ENCODE peak calls at places on chromosomes 6 and 20, in nine cellular contexts. P is mammary epithelial cell, I is K562, A is GM23338, F is H9, Z is neuronal stem cell, E is GM23248, L is HCT116, W is IMR-90. N is an unnamed sample.

GRCh38 chr6:35297541-35298481 is at the start of gene DEF6:
- DNase-seq in P (peak), I (peak), A (peak), F (peak), Z (peak), E (peak), L (peak), W (peak), N (peak)

GRCh38 chr20:10536531-10536930 is 101.4 kb downstream of the SLX4IP start:
- DNase-seq in P (no peak), I (no peak), A (peak), F (peak), Z (no peak), E (no peak), L (no peak), W (peak), N (peak)

GRCh38 chr6:40398810-40399477 is 188.2 kb downstream of the LRFN2 start:
- DNase-seq in P (no peak), I (no peak), A (peak), F (peak), Z (no peak), E (no peak), L (peak), W (no peak), N (no peak)

GRCh38 chr6:150800596-150801310 is 64.7 kb upstream of the MTHFD1L start:
- DNase-seq in P (no peak), I (no peak), A (no peak), F (no peak), Z (no peak), E (peak), L (no peak), W (peak), N (no peak)

GRCh38 chr6:40640591-40641293 is 53.6 kb upstream of the LRFN2 start:
- DNase-seq in P (no peak), I (no peak), A (no peak), F (no peak), Z (no peak), E (no peak), L (no peak), W (no peak), N (peak)

GRCh38 chr20:1451092-1451491 is 15.6 kb downstream of the NSFL1C start:
- DNase-seq in P (peak), I (no peak), A (no peak), F (no peak), Z (no peak), E (peak), L (no peak), W (no peak), N (no peak)

GRCh38 chr6:44088827-44089590 is 38.2 kb downstream of the MRPL14 start:
- DNase-seq in P (no peak), I (no peak), A (no peak), F (no peak), Z (no peak), E (no peak), L (no peak), W (no peak), N (no peak)

GRCh38 chr20:62011938-62012534 is 53.6 kb downstream of the TAF4 start:
- DNase-seq in P (no peak), I (no peak), A (no peak), F (no peak), Z (no peak), E (no peak), L (no peak), W (no peak), N (no peak)

GRCh38 chr6:81531869-81532561 is 220.5 kb downstream of the TENT5A start:
- DNase-seq in P (no peak), I (no peak), A (no peak), F (no peak), Z (no peak), E (no peak), L (no peak), W (peak), N (no peak)

GRCh38 chr6:11618533-11618932 is 81.0 kb downstream of the TMEM170B start:
- DNase-seq in P (no peak), I (no peak), A (peak), F (no peak), Z (no peak), E (peak), L (peak), W (peak), N (no peak)

GRCh38 chr6:118746100-118746874 is 94.9 kb upstream of the CEP85L start:
- DNase-seq in P (no peak), I (no peak), A (no peak), F (no peak), Z (no peak), E (no peak), L (no peak), W (no peak), N (peak)

GRCh38 chr6:143399176-143399575 is 51.3 kb downstream of the ADAT2 start:
- DNase-seq in P (no peak), I (no peak), A (peak), F (no peak), Z (no peak), E (no peak), L (no peak), W (no peak), N (no peak)

GRCh38 chr6:170128346-170128745 is 162.5 kb downstream of the DLL1 start:
- DNase-seq in P (no peak), I (no peak), A (no peak), F (no peak), Z (no peak), E (no peak), L (no peak), W (no peak), N (no peak)

GRCh38 chr6:41546475-41546865 is 289 bp downstream of the FOXP4 start:
- DNase-seq in P (peak), I (no peak), A (peak), F (no peak), Z (no peak), E (peak), L (no peak), W (no peak), N (no peak)

GRCh38 chr6:8000080-8001035 is 63.8 kb downstream of the BLOC1S5 start:
- DNase-seq in P (no peak), I (no peak), A (no peak), F (no peak), Z (no peak), E (peak), L (no peak), W (no peak), N (no peak)

GRCh38 chr6:144195671-144196070 is 45.4 kb downstream of the STX11 start:
- DNase-seq in P (peak), I (no peak), A (no peak), F (no peak), Z (no peak), E (no peak), L (no peak), W (peak), N (no peak)

GRCh38 chr6:39558079-39558478 is 167.1 kb downstream of the KIF6 start:
- DNase-seq in P (no peak), I (no peak), A (no peak), F (no peak), Z (no peak), E (no peak), L (no peak), W (no peak), N (no peak)

GRCh38 chr6:15561447-15562199 is 101.2 kb downstream of the DTNBP1 start:
- DNase-seq in P (no peak), I (no peak), A (no peak), F (no peak), Z (no peak), E (no peak), L (no peak), W (no peak), N (no peak)

GRCh38 chr6:107198631-107199416 is 83.5 kb upstream of the BEND3 start:
- DNase-seq in P (no peak), I (no peak), A (no peak), F (no peak), Z (no peak), E (no peak), L (no peak), W (no peak), N (no peak)

GRCh38 chr6:34496103-34496685 is 30.3 kb downstream of the PACSIN1 start:
- DNase-seq in P (no peak), I (no peak), A (no peak), F (no peak), Z (no peak), E (no peak), L (no peak), W (no peak), N (no peak)

GRCh38 chr6:75147512-75147911 is 58.3 kb downstream of the COL12A1 start:
- DNase-seq in P (no peak), I (no peak), A (no peak), F (no peak), Z (no peak), E (peak), L (no peak), W (peak), N (no peak)

GRCh38 chr20:62550087-62550565 is 74.3 kb upstream of the GATA5 start:
- DNase-seq in P (no peak), I (peak), A (peak), F (no peak), Z (no peak), E (no peak), L (no peak), W (no peak), N (no peak)

GRCh38 chr20:56676679-56677078 is 47.6 kb downstream of the TFAP2C start:
- DNase-seq in P (no peak), I (no peak), A (peak), F (no peak), Z (no peak), E (no peak), L (no peak), W (no peak), N (no peak)

GRCh38 chr20:62824476-62825287 is 7.8 kb downstream of the COL9A3 start:
- DNase-seq in P (no peak), I (peak), A (peak), F (peak), Z (no peak), E (peak), L (no peak), W (no peak), N (peak)

GRCh38 chr20:49560646-49561045 is 7.3 kb downstream of the PTGIS start:
- DNase-seq in P (no peak), I (no peak), A (no peak), F (no peak), Z (no peak), E (peak), L (no peak), W (no peak), N (no peak)

GRCh38 chr20:47791084-47791599 is 5.9 kb upstream of the SULF2 start:
- DNase-seq in P (peak), I (no peak), A (no peak), F (no peak), Z (no peak), E (no peak), L (no peak), W (no peak), N (no peak)

GRCh38 chr6:155495011-155495768 is 39.6 kb upstream of the NOX3 start:
- DNase-seq in P (no peak), I (no peak), A (peak), F (peak), Z (peak), E (peak), L (no peak), W (peak), N (no peak)

GRCh38 chr6:137541531-137541930 is 47.3 kb upstream of the OLIG3 start:
- DNase-seq in P (no peak), I (no peak), A (no peak), F (no peak), Z (no peak), E (no peak), L (no peak), W (no peak), N (no peak)

GRCh38 chr6:46410330-46410953 is 80.8 kb downstream of the RCAN2 start:
- DNase-seq in P (peak), I (peak), A (peak), F (no peak), Z (no peak), E (peak), L (peak), W (peak), N (peak)

GRCh38 chr20:41174373-41174772 is 37.0 kb downstream of the PLCG1 start:
- DNase-seq in P (no peak), I (no peak), A (no peak), F (peak), Z (no peak), E (no peak), L (no peak), W (no peak), N (no peak)

GRCh38 chr6:24520929-24521546 is 26.3 kb downstream of the ALDH5A1 start:
- DNase-seq in P (peak), I (no peak), A (peak), F (peak), Z (no peak), E (peak), L (peak), W (peak), N (peak)

GRCh38 chr6:76814496-76815458 is 648.5 kb downstream of the HTR1B start:
- DNase-seq in P (no peak), I (no peak), A (no peak), F (no peak), Z (no peak), E (peak), L (no peak), W (no peak), N (no peak)

GRCh38 chr20:19338960-19339359 is 126.5 kb downstream of the SLC24A3 start:
- DNase-seq in P (no peak), I (no peak), A (no peak), F (no peak), Z (no peak), E (no peak), L (no peak), W (no peak), N (no peak)

DNA sequence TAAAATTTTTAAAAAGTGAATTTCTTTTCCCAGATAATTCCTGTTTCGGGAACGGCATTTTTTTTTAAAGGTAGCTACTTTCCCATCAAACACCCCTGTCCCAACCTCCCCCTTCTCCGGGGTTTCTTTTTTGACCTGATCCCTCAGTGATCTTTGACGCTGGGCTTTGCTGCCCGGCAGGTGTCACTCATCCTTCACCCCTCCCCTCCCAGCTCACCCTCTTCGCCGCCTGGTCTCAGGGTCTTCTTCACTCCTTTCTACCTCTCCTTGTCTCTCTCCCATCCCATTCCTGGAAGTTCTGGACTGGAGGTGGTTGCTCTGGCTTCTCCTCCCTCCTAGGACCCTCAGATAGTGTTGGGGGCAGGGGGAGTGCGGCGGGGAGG is 329 bp upstream of the GPR6 start:
- DNase-seq in P (no peak), I (no peak), A (peak), F (peak), Z (no peak), E (no peak), L (no peak), W (no peak), N (no peak)
- H2AFZ ChIP-seq in P (no peak), I (no peak), A (peak), F (peak), Z (peak), E (no peak), L (no peak), W (no peak), N (no peak)

DNA sequence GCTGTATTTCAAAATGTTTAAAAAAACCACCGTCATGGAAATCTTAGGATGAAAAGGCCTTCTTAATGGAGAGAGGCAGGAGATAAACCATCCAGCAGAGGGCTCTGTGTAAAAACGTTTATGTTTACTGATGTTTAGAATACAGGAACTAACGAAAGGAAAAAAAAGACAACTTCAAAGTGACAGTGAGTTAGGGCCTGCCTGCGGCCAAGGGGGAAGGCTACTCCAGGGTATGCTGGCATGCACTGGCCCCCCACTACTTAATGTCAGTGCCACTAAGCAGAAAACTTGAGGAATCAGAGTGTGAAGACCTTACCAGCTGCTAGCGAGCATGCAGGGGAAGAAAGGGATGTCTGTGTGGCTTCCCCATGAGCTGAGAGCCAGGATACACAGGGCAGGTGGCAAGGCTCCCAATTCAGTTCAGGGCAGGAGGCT is 47.7 kb downstream of the AKAP7 start:
- DNase-seq in P (no peak), I (no peak), A (peak), F (peak), Z (peak), E (peak), L (no peak), W (peak), N (peak)
- H2AFZ ChIP-seq in P (no peak), I (peak), A (no peak), F (no peak), Z (peak), E (peak), L (no peak), W (peak), N (peak)

GRCh38 chr6:132131351-132131750 is 180.2 kb upstream of the CCN2 start:
- DNase-seq in P (no peak), I (no peak), A (no peak), F (no peak), Z (no peak), E (peak), L (no peak), W (no peak), N (no peak)

GRCh38 chr6:132131777-132132176 is 180.6 kb upstream of the CCN2 start:
- DNase-seq in P (peak), I (no peak), A (peak), F (no peak), Z (no peak), E (peak), L (peak), W (peak), N (no peak)

GRCh38 chr6:132133734-132134490 is 182.7 kb upstream of the CCN2 start:
- DNase-seq in P (no peak), I (no peak), A (peak), F (no peak), Z (no peak), E (peak), L (no peak), W (peak), N (no peak)

GRCh38 chr6:132132911-132133639 is 181.9 kb upstream of the CCN2 start:
- DNase-seq in P (peak), I (no peak), A (peak), F (no peak), Z (no peak), E (peak), L (no peak), W (peak), N (no peak)

GRCh38 chr6:132132420-132132819 is 181.2 kb upstream of the CCN2 start:
- DNase-seq in P (no peak), I (no peak), A (no peak), F (no peak), Z (no peak), E (peak), L (no peak), W (peak), N (no peak)
- H2AFZ ChIP-seq in P (no peak), I (no peak), A (peak), F (no peak), Z (peak), E (no peak), L (no peak), W (no peak), N (no peak)

GRCh38 chr6:147054871-147055270 is 149.3 kb upstream of the STXBP5 start:
- DNase-seq in P (no peak), I (no peak), A (no peak), F (no peak), Z (no peak), E (no peak), L (no peak), W (no peak), N (no peak)
- H2AFZ ChIP-seq in P (no peak), I (peak), A (no peak), F (no peak), Z (no peak), E (no peak), L (no peak), W (no peak), N (no peak)

DNA sequence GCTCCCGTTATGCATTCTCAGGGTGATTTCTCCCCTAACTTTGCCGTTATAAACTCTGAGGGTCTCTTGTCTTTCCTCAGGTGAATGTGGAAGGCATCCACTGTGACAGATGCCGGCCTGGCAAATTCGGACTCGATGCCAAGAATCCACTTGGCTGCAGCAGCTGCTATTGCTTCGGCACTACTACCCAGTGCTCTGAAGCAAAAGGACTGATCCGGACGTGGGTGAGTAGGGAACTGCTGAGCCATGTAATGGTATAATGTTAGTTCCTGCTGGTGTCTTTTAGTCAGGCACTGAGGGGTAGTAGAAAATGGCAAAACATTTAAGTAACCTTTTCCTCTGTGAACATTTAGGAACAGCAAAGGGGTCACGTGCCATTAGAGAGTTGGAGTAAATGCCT is 395.4 kb downstream of the ARHGAP18 start:
- DNase-seq in P (no peak), I (no peak), A (no peak), F (no peak), Z (no peak), E (no peak), L (no peak), W (no peak), N (no peak)
- H2AFZ ChIP-seq in P (peak), I (no peak), A (no peak), F (no peak), Z (no peak), E (no peak), L (no peak), W (no peak), N (no peak)